ENCODE peak calls at places on chromosomes 6 and 20, in four cellular contexts. J, R, O and Y are unnamed samples.

GRCh38 chr6:116008470-116009229 is 52.0 kb downstream of the FRK start:
- DNase-seq in R (peak; percentile 73), O (no peak), J (no peak), Y (no peak)

GRCh38 chr6:104428201-104428600 is 431.5 kb downstream of the HACE1 start:
- DNase-seq in O (no peak), R (no peak), J (no peak), Y (no peak)

GRCh38 chr20:48597521-48598302 is 230.1 kb downstream of the PREX1 start:
- DNase-seq in O (peak; percentile 76), R (no peak), J (no peak), Y (no peak)

GRCh38 chr6:84597238-84597875 is 167.0 kb downstream of the TBX18 start:
- DNase-seq in O (no peak), J (no peak), R (no peak), Y (no peak)

GRCh38 chr6:5054427-5054873 is 30.7 kb upstream of the PPP1R3G start:
- DNase-seq in O (no peak), J (no peak), R (no peak), Y (no peak)

GRCh38 chr20:34246126-34246626 is 5.0 kb downstream of the ASIP start:
- DNase-seq in O (no peak), R (no peak), J (no peak), Y (no peak)

GRCh38 chr6:157443066-157443800 is 62.2 kb downstream of the ZDHHC14 start:
- DNase-seq in J (no peak), R (peak; percentile 80), O (no peak), Y (no peak)

GRCh38 chr6:127102299-127102698 is 16.2 kb upstream of the RSPO3 start:
- DNase-seq in R (no peak), O (no peak), J (no peak), Y (no peak)

GRCh38 chr6:22551280-22551679 is 18.1 kb upstream of the HDGFL1 start:
- DNase-seq in O (no peak), J (no peak), R (no peak), Y (no peak)

GRCh38 chr6:148608211-148608951 is 138.4 kb upstream of the UST start:
- DNase-seq in R (no peak), O (peak; percentile 12), J (peak; percentile 17), Y (no peak)

GRCh38 chr6:72262254-72262653 is 359.6 kb upstream of the KCNQ5 start:
- DNase-seq in J (no peak), R (no peak), O (no peak), Y (no peak)

GRCh38 chr6:117919775-117920492 is 12.9 kb downstream of the SLC35F1 start:
- DNase-seq in O (no peak), R (no peak), J (no peak), Y (no peak)

GRCh38 chr20:37879003-37879599 is 23.8 kb upstream of the VSTM2L start:
- DNase-seq in R (no peak), J (no peak), O (no peak), Y (no peak)

GRCh38 chr6:5752282-5752681 is 254.4 kb downstream of the NRN1 start:
- DNase-seq in J (peak; percentile 50), R (no peak), O (no peak), Y (no peak)

GRCh38 chr6:112480551-112480950 is 133.4 kb downstream of the RFPL4B start:
- DNase-seq in R (no peak), J (no peak), O (no peak), Y (no peak)

GRCh38 chr20:1324598-1325172 is 4.3 kb downstream of the SDCBP2 start:
- DNase-seq in R (no peak), O (no peak), J (peak; percentile 39), Y (no peak)

GRCh38 chr6:5529733-5530132 is 268.4 kb downstream of the FARS2 start:
- DNase-seq in J (no peak), O (no peak), R (no peak), Y (no peak)

GRCh38 chr6:121183742-121184141 is 150.5 kb downstream of the TBC1D32 start:
- DNase-seq in R (no peak), O (no peak), J (no peak), Y (no peak)

GRCh38 chr6:46035242-46035641 is 19.6 kb upstream of the CLIC5 start:
- DNase-seq in R (no peak), J (no peak), O (no peak), Y (no peak)

GRCh38 chr20:48793776-48794175 is 34.0 kb downstream of the PREX1 start:
- DNase-seq in R (no peak), O (no peak), J (no peak), Y (no peak)

GRCh38 chr20:34874094-34874654 is 1.5 kb upstream of the GGT7 start:
- DNase-seq in R (peak; percentile 50), O (peak; percentile 90), J (peak; percentile 88), Y (peak; percentile 82)

GRCh38 chr6:42140756-42141602 is 1.4 kb downstream of the C6orf132 start:
- DNase-seq in O (no peak), J (no peak), R (no peak), Y (no peak)

GRCh38 chr6:125549202-125549884 is 200.1 kb upstream of the HEY2 start:
- DNase-seq in J (no peak), O (no peak), R (no peak), Y (no peak)

GRCh38 chr6:74931567-74931966 is 274.3 kb downstream of the COL12A1 start:
- DNase-seq in J (no peak), O (no peak), R (no peak), Y (no peak)

GRCh38 chr20:49310695-49311094 is 32.8 kb upstream of the ZNFX1 start:
- DNase-seq in J (no peak), O (peak; percentile 61), R (no peak), Y (no peak)

GRCh38 chr6:88491266-88491665 is 325.1 kb upstream of the CNR1 start:
- DNase-seq in O (no peak), J (no peak), R (no peak), Y (no peak)

GRCh38 chr6:4964675-4965336 is 39.0 kb downstream of the RPP40 start:
- DNase-seq in R (no peak), O (no peak), J (no peak), Y (no peak)

GRCh38 chr20:41094656-41095055 is 42.7 kb upstream of the PLCG1 start:
- DNase-seq in R (no peak), O (no peak), J (no peak), Y (no peak)

GRCh38 chr6:107730106-107730505 is 94.0 kb downstream of the SCML4 start:
- DNase-seq in R (no peak), J (no peak), O (no peak), Y (no peak)

GRCh38 chr6:27468334-27468733 is 4.6 kb downstream of the ZNF184 start:
- DNase-seq in J (no peak), R (no peak), O (no peak), Y (no peak)

GRCh38 chr20:16350465-16350864 is 222.8 kb downstream of the KIF16B start:
- DNase-seq in J (no peak), O (no peak), R (no peak), Y (no peak)

GRCh38 chr6:137424243-137424642 is 70.0 kb downstream of the OLIG3 start:
- DNase-seq in O (no peak), R (no peak), J (no peak), Y (no peak)

GRCh38 chr6:45478235-45478634 is 100.5 kb upstream of the SUPT3H start:
- DNase-seq in R (no peak), O (no peak), J (no peak), Y (no peak)

GRCh38 chr20:25197173-25197869 is 1.8 kb downstream of the ENTPD6 start:
- DNase-seq in R (no peak), J (no peak), O (no peak), Y (no peak)
- TF ChIP-seq CBX5 in R (no peak), J (no peak), O (no peak), Y (no peak)

GRCh38 chr6:217048-217659 is 75.1 kb upstream of the DUSP22 start:
- DNase-seq in J (peak; percentile 75), R (peak; percentile 55), O (peak; percentile 34), Y (peak; percentile 90)
- TF ChIP-seq CBX5 in J (no peak), R (no peak), O (no peak), Y (no peak)

GRCh38 chr6:36378936-36379335 is 8.5 kb downstream of the ETV7 start:
- DNase-seq in R (no peak), O (no peak), J (no peak), Y (no peak)
- TF ChIP-seq CBX5 in R (no peak), O (no peak), J (no peak), Y (no peak)

DNA sequence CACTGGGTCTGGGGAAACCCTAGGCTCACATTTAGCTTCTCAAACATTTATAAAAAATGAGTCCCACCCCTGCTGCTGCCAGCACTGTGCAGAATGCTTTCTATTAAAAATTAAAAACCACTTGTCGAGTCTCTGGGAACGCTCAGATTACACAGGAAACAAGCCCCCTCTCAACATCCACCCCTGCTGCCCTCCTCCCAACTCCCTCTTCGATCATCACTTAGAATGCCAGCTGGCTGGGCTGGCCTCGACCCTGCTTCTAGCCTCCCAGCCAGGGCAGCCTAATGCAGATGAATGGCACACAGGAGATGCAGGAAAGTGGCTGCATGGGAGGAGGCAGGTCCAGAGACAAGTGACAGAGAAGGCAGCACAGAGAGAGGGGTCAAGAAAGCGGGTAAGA is 75.7 kb downstream of the CDH22 start:
- DNase-seq in J (no peak), R (no peak), O (no peak), Y (no peak)
- TF ChIP-seq CBX5 in J (no peak), R (no peak), O (no peak), Y (no peak)

GRCh38 chr20:14644698-14645097 is 307.3 kb upstream of the FLRT3 start:
- DNase-seq in J (no peak), R (no peak), O (no peak), Y (no peak)
- TF ChIP-seq CBX5 in J (no peak), R (no peak), O (no peak), Y (no peak)

DNA sequence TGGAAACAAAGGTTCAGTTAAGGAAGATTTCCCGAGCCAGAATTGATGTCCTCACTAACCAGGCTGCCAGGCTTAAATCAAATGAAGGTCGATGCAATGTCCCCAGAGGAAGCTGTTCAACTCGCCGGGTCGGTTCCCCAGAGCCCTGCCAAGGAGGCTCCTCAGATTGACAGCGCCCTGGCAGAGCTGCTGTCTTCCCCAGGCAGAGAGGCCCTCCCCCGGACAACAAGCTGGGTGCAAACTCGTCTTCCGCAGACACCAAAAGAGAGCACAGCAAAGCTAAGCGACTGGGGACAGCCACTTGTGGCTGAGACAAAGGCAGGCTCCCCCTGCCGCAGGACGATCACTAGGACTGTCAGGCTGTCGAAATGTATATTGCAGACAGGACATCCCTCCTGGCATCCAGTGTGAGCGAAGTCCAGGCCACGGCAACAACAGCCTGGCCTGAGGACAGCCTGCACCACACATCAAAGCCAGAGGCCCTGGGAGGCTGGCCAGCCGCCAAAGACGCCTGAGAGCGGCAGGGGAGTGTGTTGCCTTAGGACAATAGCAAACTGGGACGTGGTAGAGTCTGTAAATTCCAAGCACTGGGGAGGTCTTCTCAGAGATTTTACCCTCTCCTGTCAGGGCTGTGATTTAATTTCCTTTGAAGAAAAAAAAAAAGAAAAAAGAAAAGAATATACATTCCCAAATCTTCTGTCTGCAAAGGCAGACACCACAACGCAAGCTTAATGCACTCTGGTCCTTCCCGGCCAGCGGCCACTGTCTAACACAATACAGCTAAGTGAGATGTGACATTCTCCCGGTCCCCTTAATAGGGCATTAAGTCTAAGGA is 99.1 kb downstream of the HIVEP2 start:
- DNase-seq in O (peak; percentile 99), J (peak; percentile 23), R (no peak), Y (no peak)
- TF ChIP-seq CBX5 in O (peak; percentile 97), J (no peak), R (no peak), Y (no peak)

GRCh38 chr20:50848846-50849673 is 54.2 kb downstream of the BCAS4 start:
- DNase-seq in O (no peak), J (no peak), R (no peak), Y (no peak)
- TF ChIP-seq CBX5 in O (no peak), J (no peak), R (no peak), Y (no peak)